ENCODE peak calls at places on chromosomes 1 and 21, in eight cellular contexts. V is HCT116; S is Peyer's patch; O is CD4-positive, CD25-positive, alpha-beta regulatory T cell; A is uterus; Y is tibial nerve; M is RWPE1; G is substantia nigra. J is an unnamed sample.

GRCh38 chr1:113998361-113998760 is 19.1 kb downstream of the OLFML3 start:
- DNase-seq in A (no peak), M (no peak), S (no peak), G (no peak), V (no peak), Y (no peak), O (no peak), J (no peak)

GRCh38 chr1:228092342-228093049 is 10.0 kb downstream of the ARF1 start:
- DNase-seq in G (no peak), O (no peak), Y (no peak), M (no peak), V (no peak), S (peak; percentile 30), A (no peak), J (no peak)

GRCh38 chr1:93219443-93219842 is 38.9 kb downstream of the CCDC18 start:
- DNase-seq in M (no peak), Y (no peak), O (no peak), V (no peak), A (no peak), G (no peak), S (no peak), J (no peak)

GRCh38 chr1:66613187-66613586 is 79.2 kb downstream of the SGIP1 start:
- DNase-seq in O (no peak), S (no peak), Y (no peak), M (no peak), V (no peak), G (no peak), A (no peak), J (peak; percentile 39)

GRCh38 chr1:42736152-42736551 is 3.9 kb downstream of the CLDN19 start:
- DNase-seq in G (no peak), M (peak; percentile 46), A (no peak), Y (no peak), O (no peak), S (peak; percentile 74), V (no peak), J (no peak)

GRCh38 chr1:47523812-47524170 is 85.9 kb downstream of the FOXD2 start:
- DNase-seq in A (no peak), Y (no peak), V (no peak), G (no peak), M (no peak), O (no peak), S (no peak), J (no peak)

GRCh38 chr1:200150721-200151120 is 123.2 kb downstream of the NR5A2 start:
- DNase-seq in A (no peak), G (no peak), Y (no peak), S (no peak), M (peak; percentile 94), V (peak; percentile 51), O (no peak), J (peak; percentile 26)

GRCh38 chr1:180040034-180040433 is 85.4 kb downstream of the CEP350 start:
- DNase-seq in O (no peak), M (peak; percentile 12), V (peak; percentile 0), A (no peak), G (peak; percentile 38), Y (no peak), S (no peak), J (peak; percentile 14)

GRCh38 chr1:39988618-39989343 is 33.8 kb downstream of the MFSD2A start:
- DNase-seq in M (no peak), S (no peak), G (no peak), Y (no peak), V (no peak), A (no peak), O (no peak), J (no peak)

GRCh38 chr1:16260814-16261213 is 23.8 kb upstream of the CPLANE2 start:
- DNase-seq in S (no peak), Y (no peak), M (no peak), G (no peak), A (no peak), V (no peak), O (no peak), J (no peak)

GRCh38 chr21:26982767-26983166 is 15.9 kb upstream of the ADAMTS5 start:
- DNase-seq in M (peak; percentile 26), G (no peak), S (no peak), A (peak; percentile 47), V (no peak), Y (no peak), O (no peak), J (no peak)

GRCh38 chr1:205374205-205375078 is 17.7 kb upstream of the KLHDC8A start:
- DNase-seq in Y (no peak), G (no peak), V (peak; percentile 40), S (no peak), O (no peak), A (no peak), M (peak; percentile 96), J (peak; percentile 76)
- H3K27ac ChIP-seq in Y (no peak overlapping the region), G (no peak overlapping the region), V (peak overlapping the region; percentile 45), S (no peak overlapping the region), O (no peak overlapping the region), A (peak overlapping the region; percentile 73), M (peak overlapping the region; percentile 90), J (peak overlapping the region; percentile 42)

DNA sequence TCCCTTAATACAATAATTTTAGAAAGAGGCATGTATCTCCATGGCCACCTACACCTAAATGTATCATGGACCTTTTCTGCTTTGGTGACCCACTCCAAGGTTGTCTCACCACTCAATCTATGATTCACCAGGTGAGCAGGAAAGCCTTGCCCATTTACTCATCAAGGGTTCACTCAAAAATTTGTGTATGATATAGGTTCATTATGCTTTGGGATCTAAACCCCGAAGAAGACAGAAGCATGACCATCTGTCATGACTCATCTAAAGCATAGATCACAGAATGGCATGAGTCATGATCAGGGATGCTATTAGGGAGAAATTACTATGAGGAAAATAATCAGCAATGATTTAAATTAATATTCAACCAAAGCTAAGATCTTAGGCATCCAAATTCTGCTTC is 38.5 kb downstream of the PYHIN1 start:
- DNase-seq in S (no peak), Y (no peak), G (no peak), M (peak; percentile 60), O (no peak), V (no peak), A (no peak), J (no peak)
- H3K27ac ChIP-seq in S (no peak overlapping the region), Y (no peak overlapping the region), G (no peak overlapping the region), M (no peak overlapping the region), O (no peak overlapping the region), V (no peak overlapping the region), A (no peak overlapping the region), J (no peak overlapping the region)

DNA sequence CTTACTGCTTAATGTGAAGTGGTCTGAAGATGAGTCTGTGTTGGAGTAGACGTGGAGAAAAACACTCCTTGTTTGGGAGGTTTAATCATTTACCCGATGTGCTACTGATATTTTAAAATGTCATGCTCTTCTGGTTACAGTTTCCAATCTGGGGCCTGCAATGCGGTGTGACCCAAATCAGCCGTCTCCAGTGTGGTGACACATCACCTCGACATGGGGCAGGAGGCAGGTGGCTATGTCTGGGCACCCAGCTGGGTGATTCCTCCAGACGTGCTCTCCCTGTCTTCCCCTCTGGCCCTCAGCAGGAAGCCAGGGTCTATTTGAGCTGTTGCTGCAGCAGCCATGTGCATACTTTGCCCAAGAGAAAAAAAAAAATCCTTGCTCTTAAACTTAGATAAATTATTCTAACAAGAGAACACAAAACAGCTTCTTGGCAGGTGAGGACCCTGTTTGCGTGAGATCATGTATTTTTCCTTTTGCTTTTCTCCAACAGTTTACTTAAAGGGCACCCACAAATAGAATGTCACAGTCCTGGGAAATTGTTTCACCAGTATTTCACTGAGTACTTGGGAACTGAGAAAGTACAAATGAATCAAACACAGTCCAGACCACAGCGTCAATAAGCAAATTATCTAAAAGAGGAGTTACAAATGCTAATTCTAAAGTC is 38.9 kb upstream of the MAP10 start:
- DNase-seq in S (no peak), V (no peak), Y (no peak), M (no peak), G (no peak), O (no peak), A (peak; percentile 32), J (no peak)
- H3K27ac ChIP-seq in S (peak overlapping the region; percentile 65), V (no peak overlapping the region), Y (peak overlapping the region; percentile 39), M (no peak overlapping the region), G (no peak overlapping the region), O (no peak overlapping the region), A (peak overlapping the region; percentile 87), J (no peak overlapping the region)

GRCh38 chr1:54337034-54337433 is 69.2 kb downstream of the SSBP3 start:
- DNase-seq in M (no peak), A (no peak), Y (no peak), V (no peak), G (no peak), S (no peak), O (no peak), J (no peak)

GRCh38 chr1:54335396-54336056 is 70.7 kb downstream of the SSBP3 start:
- DNase-seq in V (no peak), Y (peak; percentile 73), G (no peak), M (peak; percentile 75), A (peak; percentile 80), O (no peak), S (no peak), J (peak; percentile 83)

GRCh38 chr1:54337928-54338327 is 68.3 kb downstream of the SSBP3 start:
- DNase-seq in Y (no peak), G (no peak), M (no peak), S (no peak), A (no peak), V (no peak), O (no peak), J (no peak)

GRCh38 chr1:54334996-54335395 is 71.2 kb downstream of the SSBP3 start:
- DNase-seq in O (no peak), A (no peak), V (no peak), G (peak; percentile 26), M (no peak), S (no peak), Y (no peak), J (peak; percentile 24)

GRCh38 chr1:54336121-54336520 is 70.1 kb downstream of the SSBP3 start:
- DNase-seq in S (no peak), Y (no peak), M (no peak), O (no peak), G (no peak), A (no peak), V (no peak), J (no peak)
- H3K27ac ChIP-seq in S (peak overlapping the region; percentile 68), Y (peak overlapping the region; percentile 87), M (peak overlapping the region; percentile 82), O (no peak overlapping the region), G (peak overlapping the region; percentile 85), A (peak overlapping the region; percentile 89), V (no peak overlapping the region), J (peak overlapping the region; percentile 72)

GRCh38 chr21:35727830-35728229 is 332.5 kb downstream of the SETD4 start:
- DNase-seq in V (no peak), Y (no peak), M (no peak), S (no peak), A (no peak), O (no peak), G (no peak), J (no peak)

GRCh38 chr21:35730325-35730724 is 330.0 kb downstream of the SETD4 start:
- DNase-seq in G (no peak), S (no peak), V (no peak), M (no peak), O (no peak), A (no peak), Y (no peak), J (no peak)

GRCh38 chr21:35737425-35737824 is 322.9 kb downstream of the SETD4 start:
- DNase-seq in V (no peak), S (no peak), M (no peak), A (no peak), G (no peak), Y (no peak), O (no peak), J (no peak)

GRCh38 chr21:35737899-35738341 is 322.4 kb downstream of the SETD4 start:
- DNase-seq in S (no peak), A (peak; percentile 15), Y (peak; percentile 56), V (no peak), G (peak; percentile 4), O (no peak), M (no peak), J (peak; percentile 25)

GRCh38 chr21:35732788-35733187 is 327.5 kb downstream of the SETD4 start:
- DNase-seq in G (no peak), O (no peak), S (no peak), V (no peak), A (no peak), M (peak; percentile 19), Y (no peak), J (no peak)
- H3K27ac ChIP-seq in G (no peak overlapping the region), O (no peak overlapping the region), S (no peak overlapping the region), V (no peak overlapping the region), A (no peak overlapping the region), M (no peak overlapping the region), Y (no peak overlapping the region), J (no peak overlapping the region)